ENCODE peak calls at places on chromosomes 7 and 10, in seven cellular contexts. W is SJSA1; J is cardiac muscle cell; M is AML-193; X is spleen; L is NK-92 treated with Interleukin-12 subunit alpha and Interleukin-12 subunit beta, amount 100 ng/mL, for 24 hours; R is A172. G is an unnamed sample.

GRCh38 chr7:6161463-6162330 is 110.7 kb downstream of the CYTH3 start:
- DNase-seq in M (no peak), W (no peak), R (no peak), J (no peak), X (no peak), L (no peak), G (no peak)

GRCh38 chr7:42017356-42017986 is 219.5 kb downstream of the GLI3 start:
- DNase-seq in L (no peak), M (no peak), J (peak), X (no peak), R (no peak), W (no peak), G (no peak)

GRCh38 chr7:87220734-87221215 is 1.2 kb upstream of the TMEM243 start:
- DNase-seq in J (peak), W (no peak), X (no peak), L (no peak), M (no peak), R (no peak), G (no peak)

GRCh38 chr10:119521443-119522204 is 20.9 kb downstream of the RGS10 start:
- DNase-seq in R (peak), W (peak), M (no peak), L (no peak), J (no peak), X (no peak), G (no peak)

GRCh38 chr7:148124477-148124876 is 466.1 kb upstream of the C7orf33 start:
- DNase-seq in J (no peak), L (no peak), M (no peak), R (no peak), W (no peak), X (no peak), G (no peak)

GRCh38 chr7:157719008-157719682 is 382.3 kb downstream of the DNAJB6 start:
- DNase-seq in W (no peak), M (no peak), L (no peak), R (no peak), J (no peak), X (peak), G (no peak)

GRCh38 chr7:142798451-142799438 is 28.0 kb downstream of the PRSS2 start:
- DNase-seq in W (no peak), J (no peak), R (no peak), X (no peak), L (no peak), M (no peak), G (no peak)

GRCh38 chr7:130950054-130950453 is 216.0 kb upstream of the KLF14 start:
- DNase-seq in R (no peak), W (no peak), M (no peak), J (no peak), L (no peak), X (no peak), G (no peak)

GRCh38 chr7:11252705-11253272 is 279.1 kb downstream of the PHF14 start:
- DNase-seq in J (no peak), W (no peak), M (no peak), X (no peak), L (no peak), R (no peak), G (no peak)

GRCh38 chr10:132931258-132931657 is 11.1 kb downstream of the CFAP46 start:
- DNase-seq in J (no peak), M (no peak), W (no peak), L (no peak), R (no peak), X (no peak), G (no peak)

GRCh38 chr10:130458509-130458908 is 322.3 kb downstream of the GLRX3 start:
- DNase-seq in X (no peak), M (no peak), L (no peak), W (no peak), R (no peak), J (no peak), G (no peak)

GRCh38 chr10:86335831-86336230 is 30.8 kb downstream of the GRID1 start:
- DNase-seq in W (no peak), J (no peak), R (no peak), L (no peak), M (no peak), X (peak), G (no peak)